ENCODE peak calls at places on chromosomes 7 and 10, in six cellular contexts. One of them, this sample, is unnamed. For H3K4me1, the result is how much of the 10 kb centered on the place peaks cover.

GRCh38 chr10:14474656-14475055 is 143.9 kb upstream of the FRMD4A start:
- DNase-seq in Peyer's patch: no peak
- DNase-seq in OCI-LY7: no peak
- DNase-seq in esophagus squamous epithelium: no peak
- DNase-seq in BE2C: no peak
- DNase-seq in heart left ventricle: no peak
- DNase-seq in this sample: no peak

GRCh38 chr7:158946329-158946728 is 90.0 kb downstream of the DYNC2I1 start:
- DNase-seq in Peyer's patch: no peak
- DNase-seq in OCI-LY7: no peak
- DNase-seq in esophagus squamous epithelium: no peak
- DNase-seq in BE2C: no peak
- DNase-seq in heart left ventricle: no peak
- DNase-seq in this sample: no peak

GRCh38 chr10:43196131-43196980 is 58.1 kb downstream of the CSGALNACT2 start:
- DNase-seq in Peyer's patch: peak
- DNase-seq in OCI-LY7: no peak
- DNase-seq in esophagus squamous epithelium: no peak
- DNase-seq in BE2C: no peak
- DNase-seq in heart left ventricle: peak
- DNase-seq in this sample: no peak

GRCh38 chr10:11328264-11329054 is 283.0 kb downstream of the USP6NL start:
- DNase-seq in Peyer's patch: no peak
- DNase-seq in OCI-LY7: no peak
- DNase-seq in esophagus squamous epithelium: no peak
- DNase-seq in BE2C: no peak
- DNase-seq in heart left ventricle: no peak
- DNase-seq in this sample: no peak

GRCh38 chr10:92241158-92241500 is 49.7 kb downstream of the CPEB3 start:
- DNase-seq in Peyer's patch: no peak
- DNase-seq in OCI-LY7: no peak
- DNase-seq in esophagus squamous epithelium: no peak
- DNase-seq in BE2C: no peak
- DNase-seq in heart left ventricle: peak
- DNase-seq in this sample: peak

GRCh38 chr7:102230593-102230992 is 56.1 kb upstream of the SH2B2 start:
- DNase-seq in Peyer's patch: no peak
- DNase-seq in OCI-LY7: no peak
- DNase-seq in esophagus squamous epithelium: no peak
- DNase-seq in BE2C: no peak
- DNase-seq in heart left ventricle: no peak
- DNase-seq in this sample: no peak

GRCh38 chr7:155458317-155459132 is 596 bp downstream of the EN2 start:
- DNase-seq in Peyer's patch: no peak
- DNase-seq in OCI-LY7: no peak
- DNase-seq in esophagus squamous epithelium: no peak
- DNase-seq in BE2C: no peak
- DNase-seq in heart left ventricle: no peak
- DNase-seq in this sample: no peak

GRCh38 chr10:124614003-124614659 is 130.0 kb downstream of the FAM53B start:
- DNase-seq in Peyer's patch: no peak
- DNase-seq in OCI-LY7: no peak
- DNase-seq in esophagus squamous epithelium: no peak
- DNase-seq in BE2C: no peak
- DNase-seq in heart left ventricle: no peak
- DNase-seq in this sample: no peak

GRCh38 chr10:86128360-86128759 is 238.2 kb downstream of the GRID1 start:
- DNase-seq in Peyer's patch: no peak
- DNase-seq in OCI-LY7: no peak
- DNase-seq in esophagus squamous epithelium: no peak
- DNase-seq in BE2C: no peak
- DNase-seq in heart left ventricle: no peak
- DNase-seq in this sample: no peak

GRCh38 chr10:116706281-116706680 is 36.1 kb downstream of the HSPA12A start:
- DNase-seq in Peyer's patch: no peak
- DNase-seq in OCI-LY7: no peak
- DNase-seq in esophagus squamous epithelium: no peak
- DNase-seq in BE2C: no peak
- DNase-seq in heart left ventricle: no peak
- DNase-seq in this sample: no peak

GRCh38 chr10:116708877-116709276 is 33.5 kb downstream of the HSPA12A start:
- DNase-seq in Peyer's patch: no peak
- DNase-seq in OCI-LY7: no peak
- DNase-seq in esophagus squamous epithelium: no peak
- DNase-seq in BE2C: no peak
- DNase-seq in heart left ventricle: no peak
- DNase-seq in this sample: no peak

GRCh38 chr10:116710021-116710420 is 32.3 kb downstream of the HSPA12A start:
- DNase-seq in Peyer's patch: no peak
- DNase-seq in OCI-LY7: no peak
- DNase-seq in esophagus squamous epithelium: no peak
- DNase-seq in BE2C: no peak
- DNase-seq in heart left ventricle: no peak
- DNase-seq in this sample: no peak

GRCh38 chr10:116707981-116708380 is 34.4 kb downstream of the HSPA12A start:
- DNase-seq in Peyer's patch: no peak
- DNase-seq in OCI-LY7: no peak
- DNase-seq in esophagus squamous epithelium: no peak
- DNase-seq in BE2C: no peak
- DNase-seq in heart left ventricle: no peak
- DNase-seq in this sample: no peak

GRCh38 chr10:116708386-116708785 is 34.0 kb downstream of the HSPA12A start:
- DNase-seq in Peyer's patch: no peak
- DNase-seq in OCI-LY7: no peak
- DNase-seq in esophagus squamous epithelium: no peak
- DNase-seq in BE2C: no peak
- DNase-seq in heart left ventricle: no peak
- DNase-seq in this sample: no peak
- H3K4me1 ChIP-seq in Peyer's patch: under half
- H3K4me1 ChIP-seq in OCI-LY7: under half
- H3K4me1 ChIP-seq in esophagus squamous epithelium: under half
- H3K4me1 ChIP-seq in BE2C: under half
- H3K4me1 ChIP-seq in heart left ventricle: under half
- H3K4me1 ChIP-seq in this sample: under half

GRCh38 chr7:150382844-150383225 is 3.7 kb downstream of the ZNF775 start:
- DNase-seq in Peyer's patch: no peak
- DNase-seq in OCI-LY7: no peak
- DNase-seq in esophagus squamous epithelium: no peak
- DNase-seq in BE2C: no peak
- DNase-seq in heart left ventricle: no peak
- DNase-seq in this sample: no peak

GRCh38 chr7:150383710-150384397 is 4.7 kb downstream of the ZNF775 start:
- DNase-seq in Peyer's patch: peak
- DNase-seq in OCI-LY7: no peak
- DNase-seq in esophagus squamous epithelium: no peak
- DNase-seq in BE2C: peak
- DNase-seq in heart left ventricle: no peak
- DNase-seq in this sample: peak

GRCh38 chr7:150384406-150385239 is 5.5 kb downstream of the ZNF775 start:
- DNase-seq in Peyer's patch: no peak
- DNase-seq in OCI-LY7: no peak
- DNase-seq in esophagus squamous epithelium: no peak
- DNase-seq in BE2C: no peak
- DNase-seq in heart left ventricle: no peak
- DNase-seq in this sample: no peak

GRCh38 chr7:150388306-150388705 is 9.2 kb downstream of the ZNF775 start:
- DNase-seq in Peyer's patch: no peak
- DNase-seq in OCI-LY7: no peak
- DNase-seq in esophagus squamous epithelium: no peak
- DNase-seq in BE2C: no peak
- DNase-seq in heart left ventricle: no peak
- DNase-seq in this sample: no peak

GRCh38 chr7:150385240-150385830 is 6.2 kb downstream of the ZNF775 start:
- DNase-seq in Peyer's patch: no peak
- DNase-seq in OCI-LY7: no peak
- DNase-seq in esophagus squamous epithelium: no peak
- DNase-seq in BE2C: no peak
- DNase-seq in heart left ventricle: no peak
- DNase-seq in this sample: no peak
- H3K4me1 ChIP-seq in Peyer's patch: under half
- H3K4me1 ChIP-seq in OCI-LY7: under half
- H3K4me1 ChIP-seq in esophagus squamous epithelium: under half
- H3K4me1 ChIP-seq in BE2C: under half
- H3K4me1 ChIP-seq in heart left ventricle: under half
- H3K4me1 ChIP-seq in this sample: under half

DNA sequence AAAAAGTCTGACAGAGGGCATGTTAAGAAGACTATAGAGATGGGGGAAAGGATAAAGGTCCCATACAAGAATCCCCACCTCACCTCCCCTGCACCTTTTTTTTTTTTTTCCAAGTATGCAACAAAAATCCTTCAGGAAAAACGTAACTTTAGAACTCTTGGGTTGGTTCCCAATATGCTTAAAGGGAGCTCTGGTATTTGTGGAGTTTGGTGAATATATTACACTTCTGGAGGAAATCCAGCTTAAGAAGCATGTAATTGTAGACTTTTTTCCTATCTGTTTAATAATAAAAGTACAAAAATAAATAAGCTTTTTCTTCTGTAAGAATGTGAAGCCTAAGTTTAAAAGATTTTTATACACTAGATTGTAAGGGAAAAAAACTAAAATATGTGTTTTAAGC is 102.3 kb downstream of the SORBS1 start:
- DNase-seq in Peyer's patch: no peak
- DNase-seq in OCI-LY7: no peak
- DNase-seq in esophagus squamous epithelium: no peak
- DNase-seq in BE2C: no peak
- DNase-seq in heart left ventricle: no peak
- DNase-seq in this sample: no peak
- H3K4me1 ChIP-seq in Peyer's patch: under half
- H3K4me1 ChIP-seq in OCI-LY7: under half
- H3K4me1 ChIP-seq in esophagus squamous epithelium: under half
- H3K4me1 ChIP-seq in BE2C: under half
- H3K4me1 ChIP-seq in heart left ventricle: under half
- H3K4me1 ChIP-seq in this sample: under half

GRCh38 chr10:113244750-113245149 is 294.7 kb downstream of the TCF7L2 start:
- DNase-seq in Peyer's patch: no peak
- DNase-seq in OCI-LY7: no peak
- DNase-seq in esophagus squamous epithelium: no peak
- DNase-seq in BE2C: no peak
- DNase-seq in heart left ventricle: no peak
- DNase-seq in this sample: no peak
- H3K4me1 ChIP-seq in Peyer's patch: under half
- H3K4me1 ChIP-seq in OCI-LY7: under half
- H3K4me1 ChIP-seq in esophagus squamous epithelium: under half
- H3K4me1 ChIP-seq in BE2C: under half
- H3K4me1 ChIP-seq in heart left ventricle: under half
- H3K4me1 ChIP-seq in this sample: under half

DNA sequence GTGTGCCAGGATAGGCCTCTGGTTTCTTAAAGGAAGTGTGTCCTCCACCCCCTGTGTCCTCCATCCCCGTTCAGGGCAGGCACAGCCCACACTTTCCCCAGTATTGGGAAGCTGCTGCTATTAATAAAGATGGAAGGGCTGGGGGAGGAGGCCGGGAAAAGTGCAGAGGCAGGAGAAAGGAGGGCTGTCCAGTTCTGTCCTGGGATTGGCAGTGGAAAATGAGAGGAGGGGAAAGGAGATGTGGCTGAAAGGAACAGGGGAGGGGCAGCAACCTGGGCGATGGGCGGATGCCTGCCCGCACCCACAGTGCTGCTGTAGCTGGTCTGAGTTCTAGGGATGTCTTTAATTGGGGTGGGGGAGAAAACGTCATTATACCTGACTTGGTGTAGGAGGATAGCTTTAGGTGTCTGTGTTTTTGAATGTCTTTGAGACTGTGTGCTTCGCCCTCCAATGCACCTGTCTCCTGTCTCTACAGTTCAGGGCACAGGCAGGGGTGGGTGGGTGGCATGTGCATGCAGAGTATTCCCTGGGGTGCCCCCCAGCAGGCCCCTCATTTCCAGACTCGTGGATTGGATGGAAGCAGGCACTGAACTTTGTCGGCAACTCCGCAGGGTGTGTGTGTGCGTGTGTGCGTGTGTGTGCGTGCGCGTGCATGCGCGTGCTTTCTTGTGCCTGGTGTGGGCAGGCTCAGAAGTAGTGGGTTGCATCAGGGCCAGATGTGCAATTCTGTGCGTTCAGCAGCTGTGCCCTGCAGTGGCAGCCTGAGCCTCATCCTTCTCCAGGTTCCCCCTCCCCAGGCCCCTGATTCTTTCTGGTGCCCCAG is 2.5 kb downstream of the TRIM8 start:
- DNase-seq in Peyer's patch: peak
- DNase-seq in OCI-LY7: peak
- DNase-seq in esophagus squamous epithelium: no peak
- DNase-seq in BE2C: no peak
- DNase-seq in heart left ventricle: peak
- DNase-seq in this sample: peak
- H3K4me1 ChIP-seq in Peyer's patch: under half
- H3K4me1 ChIP-seq in OCI-LY7: half or more
- H3K4me1 ChIP-seq in esophagus squamous epithelium: half or more
- H3K4me1 ChIP-seq in BE2C: under half
- H3K4me1 ChIP-seq in heart left ventricle: under half
- H3K4me1 ChIP-seq in this sample: under half

This sample was measured in small intestine.